ENCODE peak calls at places on chromosome 22, in four cellular contexts. V, I, W and R are unnamed samples.

GRCh38 chr22:49587987-49588386 is 239.7 kb downstream of the BRD1 start:
- DNase-seq in V (no peak), I (no peak), W (no peak), R (no peak)

GRCh38 chr22:36369922-36370781 is 17.6 kb downstream of the MYH9 start:
- DNase-seq in V (peak), I (no peak), W (no peak), R (peak)

GRCh38 chr22:49763696-49764095 is 64.0 kb downstream of the BRD1 start:
- DNase-seq in V (no peak), I (no peak), W (no peak), R (no peak)

GRCh38 chr22:19876314-19876940 is 21.8 kb upstream of the GNB1L start:
- DNase-seq in V (no peak), I (no peak), W (no peak), R (no peak)

GRCh38 chr22:45925811-45926351 is 51.1 kb downstream of the WNT7B start:
- DNase-seq in V (no peak), I (no peak), W (no peak), R (no peak)

GRCh38 chr22:44519895-44520294 is 21.9 kb upstream of the RTL6 start:
- DNase-seq in V (no peak), I (no peak), W (no peak), R (no peak)

GRCh38 chr22:49754674-49755590 is 72.7 kb downstream of the BRD1 start:
- DNase-seq in V (no peak), I (no peak), W (no peak), R (no peak)

GRCh38 chr22:44147036-44147645 is 33.6 kb upstream of the PARVG start:
- DNase-seq in V (no peak), I (no peak), W (no peak), R (no peak)

GRCh38 chr22:49505337-49506009 is 322.2 kb downstream of the BRD1 start:
- DNase-seq in V (no peak), I (no peak), W (no peak), R (no peak)

GRCh38 chr22:46813816-46814597 is 51.6 kb downstream of the TBC1D22A start:
- DNase-seq in V (no peak), I (no peak), W (no peak), R (no peak)

GRCh38 chr22:33537059-33537458 is 383.2 kb downstream of the LARGE1 start:
- DNase-seq in V (no peak), I (no peak), W (no peak), R (no peak)

GRCh38 chr22:47371263-47372090 is 609.0 kb downstream of the TBC1D22A start:
- DNase-seq in V (no peak), I (no peak), W (no peak), R (no peak)

GRCh38 chr22:35677460-35678187 is 29.4 kb downstream of the APOL6 start:
- DNase-seq in V (no peak), I (no peak), W (no peak), R (no peak)

GRCh38 chr22:37545703-37546435 is 14.4 kb upstream of the CDC42EP1 start:
- DNase-seq in V (peak), I (no peak), W (peak), R (no peak)

GRCh38 chr22:31346255-31346732 is at the start of gene PATZ1:
- DNase-seq in V (peak), I (peak), W (peak), R (peak)

GRCh38 chr22:37455896-37456295 is 28.6 kb upstream of the ELFN2 start:
- DNase-seq in V (no peak), I (no peak), W (no peak), R (no peak)

GRCh38 chr22:29748248-29748893 is 18.4 kb downstream of the ZMAT5 start:
- DNase-seq in V (no peak), I (no peak), W (no peak), R (no peak)

GRCh38 chr22:19058713-19059451 is 63.3 kb downstream of the DGCR2 start:
- DNase-seq in V (no peak), I (no peak), W (no peak), R (no peak)

GRCh38 chr22:17096095-17096494 is 11.3 kb downstream of the IL17RA start:
- DNase-seq in V (no peak), I (no peak), W (no peak), R (no peak)

GRCh38 chr22:50000587-50001387 is 11.8 kb downstream of the IL17REL start:
- DNase-seq in V (no peak), I (no peak), W (no peak), R (no peak)

GRCh38 chr22:46119729-46120419 is 30.5 kb upstream of the PPARA start:
- DNase-seq in V (peak), I (no peak), W (no peak), R (no peak)

GRCh38 chr22:44127353-44127752 is 53.4 kb upstream of the PARVG start:
- DNase-seq in V (no peak), I (no peak), W (no peak), R (peak)

GRCh38 chr22:29784451-29785361 is 17.5 kb downstream of the UQCR10 start:
- DNase-seq in V (no peak), I (no peak), W (no peak), R (no peak)

GRCh38 chr22:25050566-25050965 is 98.0 kb downstream of the KIAA1671 start:
- DNase-seq in V (no peak), I (no peak), W (no peak), R (no peak)

GRCh38 chr22:25049770-25050169 is 97.3 kb downstream of the KIAA1671 start:
- DNase-seq in V (no peak), I (no peak), W (no peak), R (no peak)

GRCh38 chr22:25051983-25052710 is 99.6 kb downstream of the KIAA1671 start:
- DNase-seq in V (no peak), I (no peak), W (no peak), R (no peak)

GRCh38 chr22:25048659-25049657 is 96.4 kb downstream of the KIAA1671 start:
- DNase-seq in V (peak), I (peak), W (peak), R (peak)

GRCh38 chr22:25051073-25051472 is 98.6 kb downstream of the KIAA1671 start:
- DNase-seq in V (peak), I (peak), W (no peak), R (no peak)
- TF ChIP-seq CTCF in V (peak), I (no peak), W (no peak), R (peak)

GRCh38 chr22:27284314-27284713 is 517.2 kb downstream of the MN1 start:
- DNase-seq in V (no peak), I (no peak), W (no peak), R (no peak)
- TF ChIP-seq REST in V (no peak), I (no peak), W (no peak), R (no peak)

DNA sequence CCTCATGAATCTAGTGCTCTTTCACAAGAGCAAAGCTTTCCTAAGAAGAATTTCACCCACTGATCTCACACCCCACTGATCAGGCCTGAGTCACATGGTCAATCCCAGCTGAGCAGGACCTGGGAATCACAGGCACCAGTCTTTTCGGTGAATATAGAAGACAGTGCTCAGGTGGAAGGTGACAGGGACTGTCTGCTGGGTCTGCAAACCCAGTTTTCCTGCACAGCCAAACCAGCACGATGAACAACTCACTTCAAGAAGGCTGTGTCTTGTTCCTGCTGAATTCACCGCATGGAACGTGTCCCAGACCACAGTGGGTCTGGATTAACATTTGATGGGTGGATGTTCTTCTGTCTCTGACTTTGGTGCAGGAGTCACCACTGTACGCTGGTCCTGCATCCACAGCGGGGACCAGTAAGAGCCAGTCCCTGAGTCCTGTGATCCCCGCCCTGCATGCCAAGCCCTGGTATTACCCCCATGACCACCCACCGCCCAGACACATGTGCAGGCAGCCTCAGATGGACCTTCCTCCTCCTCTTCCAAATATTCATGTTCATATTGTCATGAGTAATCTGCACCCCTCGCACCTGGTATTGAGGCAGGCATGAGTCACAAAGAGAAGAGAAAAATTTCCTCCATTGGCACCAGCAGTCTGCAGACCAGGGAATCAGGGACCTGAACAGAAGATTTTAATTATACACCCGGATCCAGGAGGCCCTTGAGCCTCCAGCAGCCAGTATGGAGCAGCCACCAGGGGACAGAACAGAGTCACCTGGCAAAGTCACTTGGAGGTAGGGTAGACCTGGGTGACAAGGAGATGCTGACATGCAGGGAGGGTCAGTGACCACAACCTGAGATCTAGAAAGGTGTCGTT is 8.6 kb upstream of the IGLL5 start:
- DNase-seq in V (peak), I (no peak), W (no peak), R (no peak)
- TF ChIP-seq CTCF in V (no peak), I (no peak), W (no peak), R (peak)

GRCh38 chr22:39559456-39560105 is 11.0 kb upstream of the CACNA1I start:
- DNase-seq in V (peak), I (no peak), W (no peak), R (no peak)

GRCh38 chr22:39558254-39558727 is 12.3 kb upstream of the CACNA1I start:
- DNase-seq in V (no peak), I (no peak), W (no peak), R (no peak)

GRCh38 chr22:39558950-39559349 is 11.6 kb upstream of the CACNA1I start:
- DNase-seq in V (no peak), I (no peak), W (no peak), R (no peak)

GRCh38 chr22:39562839-39563489 is 7.6 kb upstream of the CACNA1I start:
- DNase-seq in V (no peak), I (no peak), W (no peak), R (no peak)

DNA sequence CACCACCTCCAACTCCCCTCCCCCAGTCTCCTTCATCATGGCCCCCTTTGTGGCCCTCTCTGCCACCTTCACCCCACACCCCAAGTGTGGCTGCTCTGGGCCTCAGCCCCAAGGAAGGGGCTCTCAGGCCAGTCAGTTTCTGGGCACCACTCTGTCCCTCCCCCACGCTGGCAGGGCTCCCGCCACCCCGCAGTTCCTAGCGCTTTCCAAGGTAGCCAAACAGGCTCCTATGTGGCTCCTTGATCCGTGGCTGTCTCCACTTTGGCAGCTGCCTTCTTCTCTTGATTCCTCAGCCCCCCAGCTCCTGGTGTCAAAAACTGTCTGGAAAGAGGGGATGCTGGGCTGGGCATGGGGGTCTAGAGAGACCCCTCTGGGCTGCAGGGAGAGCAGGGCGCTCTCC is 10.4 kb upstream of the CACNA1I start:
- DNase-seq in V (no peak), I (no peak), W (no peak), R (no peak)
- TF ChIP-seq REST in V (no peak), I (no peak), W (no peak), R (no peak)

DNA sequence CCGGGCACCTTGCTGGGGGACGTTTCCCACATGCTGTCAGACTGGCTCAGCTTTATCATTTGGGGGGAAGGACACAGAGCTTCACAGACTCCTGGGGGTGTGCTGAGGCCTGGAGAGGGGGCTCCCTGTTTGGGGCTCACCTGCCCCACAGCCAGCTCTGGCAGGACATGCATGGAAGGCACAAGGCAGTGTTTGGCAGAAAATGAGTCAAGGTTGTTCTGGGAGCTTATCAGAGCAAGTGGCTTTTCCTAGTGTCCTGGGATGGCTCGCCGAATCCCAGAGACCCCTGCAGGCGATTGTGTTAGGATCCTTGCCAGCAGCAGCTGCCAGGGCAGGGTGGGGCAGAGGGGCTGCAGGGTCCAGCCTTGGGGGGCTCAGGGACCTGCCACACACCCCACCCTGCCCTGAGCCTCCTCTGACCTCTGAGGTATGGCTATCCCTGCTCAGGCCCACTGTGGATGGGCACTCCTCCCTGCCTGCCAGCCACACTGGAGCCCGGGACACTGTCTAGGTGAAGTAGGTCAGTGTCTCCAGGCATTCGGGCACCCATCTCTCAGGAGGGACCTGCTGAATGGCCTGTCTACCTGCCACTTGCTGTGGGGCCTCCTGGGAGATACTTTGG is 1323.0 kb downstream of the BRD1 start:
- DNase-seq in V (no peak), I (no peak), W (no peak), R (no peak)
- TF ChIP-seq CTCF in V (no peak), I (no peak), W (no peak), R (no peak)